ENCODE peak calls at places on chromosomes 3 and 15, in five cellular contexts. One of them, this sample, is unnamed. For H3K4me1, the result is how much of the 10 kb centered on the place peaks cover.

GRCh38 chr3:14016900-14017475 is 107.7 kb downstream of the CHCHD4 start:
- DNase-seq in neural progenitor cell: no peak
- DNase-seq in spleen: no peak
- DNase-seq in CD8-positive, alpha-beta T cell: no peak
- DNase-seq in lower lobe of right lung: no peak
- DNase-seq in this sample: no peak

GRCh38 chr15:78619022-78619950 is 1.5 kb downstream of the CHRNA3 start:
- DNase-seq in spleen: no peak
- DNase-seq in neural progenitor cell: peak
- DNase-seq in lower lobe of right lung: no peak
- DNase-seq in CD8-positive, alpha-beta T cell: no peak
- DNase-seq in this sample: no peak

GRCh38 chr3:61903074-61903473 is 341.7 kb downstream of the PTPRG start:
- DNase-seq in spleen: no peak
- DNase-seq in lower lobe of right lung: no peak
- DNase-seq in neural progenitor cell: no peak
- DNase-seq in CD8-positive, alpha-beta T cell: no peak
- DNase-seq in this sample: no peak

GRCh38 chr15:80530737-80531365 is 126.7 kb downstream of the ARNT2 start:
- DNase-seq in neural progenitor cell: no peak
- DNase-seq in spleen: no peak
- DNase-seq in lower lobe of right lung: no peak
- DNase-seq in CD8-positive, alpha-beta T cell: no peak
- DNase-seq in this sample: no peak

GRCh38 chr3:159077860-159078259 is 276.0 kb downstream of the MFSD1 start:
- DNase-seq in neural progenitor cell: no peak
- DNase-seq in lower lobe of right lung: no peak
- DNase-seq in CD8-positive, alpha-beta T cell: no peak
- DNase-seq in spleen: no peak
- DNase-seq in this sample: no peak

GRCh38 chr15:66462630-66463029 is 34.9 kb downstream of the SNAPC5 start:
- DNase-seq in lower lobe of right lung: no peak
- DNase-seq in neural progenitor cell: no peak
- DNase-seq in CD8-positive, alpha-beta T cell: no peak
- DNase-seq in spleen: no peak
- DNase-seq in this sample: no peak

GRCh38 chr3:64684715-64685261 is 3.0 kb downstream of the ADAMTS9 start:
- DNase-seq in lower lobe of right lung: peak
- DNase-seq in CD8-positive, alpha-beta T cell: no peak
- DNase-seq in neural progenitor cell: peak
- DNase-seq in spleen: no peak
- DNase-seq in this sample: peak

GRCh38 chr3:53641397-53641796 is 147.0 kb downstream of the CACNA1D start:
- DNase-seq in CD8-positive, alpha-beta T cell: no peak
- DNase-seq in neural progenitor cell: no peak
- DNase-seq in spleen: no peak
- DNase-seq in lower lobe of right lung: no peak
- DNase-seq in this sample: no peak

GRCh38 chr3:182671942-182672341 is 121.4 kb upstream of the ATP11B start:
- DNase-seq in lower lobe of right lung: no peak
- DNase-seq in neural progenitor cell: no peak
- DNase-seq in spleen: no peak
- DNase-seq in CD8-positive, alpha-beta T cell: no peak
- DNase-seq in this sample: no peak

GRCh38 chr3:124588794-124589193 is 141.5 kb upstream of the UMPS start:
- DNase-seq in neural progenitor cell: no peak
- DNase-seq in lower lobe of right lung: no peak
- DNase-seq in CD8-positive, alpha-beta T cell: no peak
- DNase-seq in spleen: no peak
- DNase-seq in this sample: no peak

GRCh38 chr3:110504901-110505300 is 566.7 kb upstream of the NECTIN3 start:
- DNase-seq in neural progenitor cell: no peak
- DNase-seq in spleen: no peak
- DNase-seq in CD8-positive, alpha-beta T cell: no peak
- DNase-seq in lower lobe of right lung: no peak
- DNase-seq in this sample: no peak

GRCh38 chr3:50971487-50971924 is 296.8 kb downstream of the DOCK3 start:
- DNase-seq in lower lobe of right lung: no peak
- DNase-seq in spleen: no peak
- DNase-seq in neural progenitor cell: peak
- DNase-seq in CD8-positive, alpha-beta T cell: peak
- DNase-seq in this sample: peak

GRCh38 chr3:40970067-40970466 is 229.2 kb upstream of the CTNNB1 start:
- DNase-seq in spleen: no peak
- DNase-seq in lower lobe of right lung: no peak
- DNase-seq in neural progenitor cell: no peak
- DNase-seq in CD8-positive, alpha-beta T cell: no peak
- DNase-seq in this sample: no peak

GRCh38 chr3:155497930-155498647 is 204.6 kb upstream of the STRIT1 start:
- DNase-seq in CD8-positive, alpha-beta T cell: no peak
- DNase-seq in neural progenitor cell: no peak
- DNase-seq in spleen: no peak
- DNase-seq in lower lobe of right lung: no peak
- DNase-seq in this sample: no peak

GRCh38 chr3:16992198-16992597 is 107.4 kb downstream of the PLCL2 start:
- DNase-seq in CD8-positive, alpha-beta T cell: no peak
- DNase-seq in neural progenitor cell: no peak
- DNase-seq in lower lobe of right lung: no peak
- DNase-seq in spleen: no peak
- DNase-seq in this sample: no peak

GRCh38 chr3:36192901-36193300 is 187.4 kb upstream of the STAC start:
- DNase-seq in lower lobe of right lung: no peak
- DNase-seq in neural progenitor cell: no peak
- DNase-seq in spleen: no peak
- DNase-seq in CD8-positive, alpha-beta T cell: no peak
- DNase-seq in this sample: no peak

GRCh38 chr3:127171320-127171719 is 21.6 kb upstream of the PRR23E start:
- DNase-seq in neural progenitor cell: no peak
- DNase-seq in lower lobe of right lung: no peak
- DNase-seq in spleen: no peak
- DNase-seq in CD8-positive, alpha-beta T cell: no peak
- DNase-seq in this sample: no peak

GRCh38 chr15:82810061-82810862 is 834 bp downstream of the WHAMM start:
- DNase-seq in neural progenitor cell: peak
- DNase-seq in CD8-positive, alpha-beta T cell: peak
- DNase-seq in lower lobe of right lung: peak
- DNase-seq in spleen: peak
- DNase-seq in this sample: peak

GRCh38 chr15:72369964-72370363 is 5.8 kb downstream of the HEXA start:
- DNase-seq in neural progenitor cell: no peak
- DNase-seq in spleen: no peak
- DNase-seq in CD8-positive, alpha-beta T cell: no peak
- DNase-seq in lower lobe of right lung: no peak
- DNase-seq in this sample: no peak

GRCh38 chr15:88704791-88705768 is 66.3 kb downstream of the ISG20 start:
- DNase-seq in lower lobe of right lung: no peak
- DNase-seq in neural progenitor cell: peak
- DNase-seq in spleen: no peak
- DNase-seq in CD8-positive, alpha-beta T cell: no peak
- DNase-seq in this sample: peak

GRCh38 chr15:96316953-96317629 is 13.4 kb upstream of the NR2F2 start:
- DNase-seq in spleen: no peak
- DNase-seq in CD8-positive, alpha-beta T cell: no peak
- DNase-seq in neural progenitor cell: peak
- DNase-seq in lower lobe of right lung: no peak
- DNase-seq in this sample: no peak

GRCh38 chr3:129664040-129664646 is 57.7 kb upstream of the PLXND1 start:
- DNase-seq in spleen: no peak
- DNase-seq in CD8-positive, alpha-beta T cell: no peak
- DNase-seq in lower lobe of right lung: no peak
- DNase-seq in neural progenitor cell: peak
- DNase-seq in this sample: no peak

GRCh38 chr15:74040115-74040850 is 42.1 kb downstream of the GOLGA6A start:
- DNase-seq in spleen: no peak
- DNase-seq in lower lobe of right lung: no peak
- DNase-seq in neural progenitor cell: peak
- DNase-seq in CD8-positive, alpha-beta T cell: no peak
- DNase-seq in this sample: no peak

GRCh38 chr3:189806171-189806951 is 175.2 kb downstream of the TP63 start:
- DNase-seq in neural progenitor cell: peak
- DNase-seq in spleen: no peak
- DNase-seq in CD8-positive, alpha-beta T cell: no peak
- DNase-seq in lower lobe of right lung: no peak
- DNase-seq in this sample: no peak

GRCh38 chr3:126911162-126912026 is 71.5 kb upstream of the PLXNA1 start:
- DNase-seq in spleen: peak
- DNase-seq in lower lobe of right lung: peak
- DNase-seq in CD8-positive, alpha-beta T cell: peak
- DNase-seq in neural progenitor cell: no peak
- DNase-seq in this sample: peak

GRCh38 chr3:117898722-117899121 is 1135.9 kb downstream of the IGSF11 start:
- DNase-seq in spleen: no peak
- DNase-seq in lower lobe of right lung: no peak
- DNase-seq in neural progenitor cell: peak
- DNase-seq in CD8-positive, alpha-beta T cell: no peak
- DNase-seq in this sample: no peak

DNA sequence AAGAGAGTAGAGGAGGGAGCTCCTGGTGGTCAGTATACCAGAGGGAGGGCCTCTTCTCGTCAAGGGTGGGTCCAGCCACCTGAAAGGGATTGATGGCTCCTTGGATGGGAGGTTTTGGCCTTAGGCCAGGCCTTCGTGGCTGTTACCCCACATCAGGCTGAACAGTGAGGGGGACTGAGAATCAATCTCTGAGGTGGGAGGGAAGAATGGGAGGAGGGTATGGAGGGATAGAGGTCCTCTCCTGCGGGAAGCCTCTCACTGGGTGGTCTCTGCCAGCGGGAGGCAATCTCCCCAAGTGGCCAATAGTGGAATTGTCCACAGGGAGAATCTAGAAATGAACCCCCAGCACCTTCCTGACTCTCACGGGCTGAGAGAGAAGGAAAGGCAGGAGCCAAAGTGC is 53.5 kb downstream of the BSN start:
- DNase-seq in lower lobe of right lung: no peak
- DNase-seq in spleen: no peak
- DNase-seq in neural progenitor cell: no peak
- DNase-seq in CD8-positive, alpha-beta T cell: no peak
- DNase-seq in this sample: no peak
- TF ChIP-seq CTCF in lower lobe of right lung: peak
- TF ChIP-seq CTCF in spleen: no peak
- TF ChIP-seq CTCF in neural progenitor cell: peak
- TF ChIP-seq CTCF in CD8-positive, alpha-beta T cell: no peak
- TF ChIP-seq CTCF in this sample: no peak

GRCh38 chr3:121552379-121552778 is 6.6 kb upstream of the POLQ start:
- DNase-seq in lower lobe of right lung: no peak
- DNase-seq in neural progenitor cell: no peak
- DNase-seq in spleen: no peak
- DNase-seq in CD8-positive, alpha-beta T cell: no peak
- DNase-seq in this sample: no peak
- H3K4me3 ChIP-seq in lower lobe of right lung: no peak
- H3K4me3 ChIP-seq in neural progenitor cell: no peak
- H3K4me3 ChIP-seq in spleen: no peak
- H3K4me3 ChIP-seq in CD8-positive, alpha-beta T cell: no peak
- H3K4me3 ChIP-seq in this sample: no peak

GRCh38 chr15:86077070-86077469 is 2.6 kb upstream of the AGBL1 start:
- DNase-seq in CD8-positive, alpha-beta T cell: no peak
- DNase-seq in neural progenitor cell: no peak
- DNase-seq in lower lobe of right lung: no peak
- DNase-seq in spleen: no peak
- DNase-seq in this sample: no peak

GRCh38 chr15:86079491-86080266 is at the start of gene AGBL1:
- DNase-seq in CD8-positive, alpha-beta T cell: no peak
- DNase-seq in neural progenitor cell: peak
- DNase-seq in spleen: no peak
- DNase-seq in lower lobe of right lung: peak
- DNase-seq in this sample: no peak

GRCh38 chr15:86080302-86080701 is 631 bp downstream of the AGBL1 start:
- DNase-seq in spleen: no peak
- DNase-seq in lower lobe of right lung: no peak
- DNase-seq in CD8-positive, alpha-beta T cell: no peak
- DNase-seq in neural progenitor cell: no peak
- DNase-seq in this sample: no peak

GRCh38 chr15:86087808-86088207 is 8.1 kb downstream of the AGBL1 start:
- DNase-seq in CD8-positive, alpha-beta T cell: no peak
- DNase-seq in spleen: no peak
- DNase-seq in lower lobe of right lung: no peak
- DNase-seq in neural progenitor cell: no peak
- DNase-seq in this sample: no peak

DNA sequence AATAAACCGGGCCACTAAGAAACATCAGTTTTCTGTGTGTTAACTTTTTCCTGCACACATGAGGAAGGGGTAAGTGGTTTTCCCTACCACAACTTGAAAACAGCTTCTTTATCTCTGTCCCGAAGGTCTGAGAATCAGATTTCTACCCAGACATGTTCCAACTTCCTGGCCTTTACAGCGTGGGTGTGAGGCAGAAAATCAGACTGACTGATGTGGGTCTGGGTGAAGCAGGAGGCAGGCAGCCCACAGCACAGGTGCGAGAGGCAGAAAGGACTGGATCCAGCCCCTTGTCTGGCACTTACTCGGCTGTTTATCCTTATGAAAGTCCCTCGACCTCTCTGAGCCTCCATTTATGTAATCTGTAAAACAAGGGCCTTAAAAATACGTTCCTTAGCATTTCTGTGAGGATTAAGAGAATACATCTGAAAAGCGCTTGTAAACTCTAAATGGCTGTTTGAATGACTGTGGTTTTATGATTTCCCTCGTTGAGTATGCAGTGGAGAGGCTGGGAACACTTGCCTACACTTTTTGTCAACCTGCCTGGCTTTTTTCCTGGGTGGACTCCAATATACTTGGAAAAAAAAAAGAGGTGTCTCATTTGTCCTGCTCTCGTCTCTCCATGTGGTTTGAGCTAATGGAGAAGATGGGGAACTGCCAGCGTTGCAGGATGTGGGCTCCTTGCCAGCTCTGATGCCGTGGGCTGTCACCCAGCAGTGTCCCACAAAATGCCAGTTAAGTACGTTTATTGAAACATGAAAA is 3.1 kb downstream of the AGBL1 start:
- DNase-seq in lower lobe of right lung: no peak
- DNase-seq in spleen: no peak
- DNase-seq in CD8-positive, alpha-beta T cell: no peak
- DNase-seq in neural progenitor cell: no peak
- DNase-seq in this sample: no peak
- H3K4me1 ChIP-seq in lower lobe of right lung: under half
- H3K4me1 ChIP-seq in spleen: under half
- H3K4me1 ChIP-seq in CD8-positive, alpha-beta T cell: under half
- H3K4me1 ChIP-seq in neural progenitor cell: under half
- H3K4me1 ChIP-seq in this sample: under half

GRCh38 chr3:21913791-21914190 is 162.8 kb upstream of the ZNF385D start:
- DNase-seq in lower lobe of right lung: no peak
- DNase-seq in neural progenitor cell: no peak
- DNase-seq in spleen: no peak
- DNase-seq in CD8-positive, alpha-beta T cell: no peak
- DNase-seq in this sample: no peak

GRCh38 chr3:21914451-21914850 is 163.4 kb upstream of the ZNF385D start:
- DNase-seq in spleen: no peak
- DNase-seq in lower lobe of right lung: no peak
- DNase-seq in CD8-positive, alpha-beta T cell: no peak
- DNase-seq in neural progenitor cell: no peak
- DNase-seq in this sample: no peak

DNA sequence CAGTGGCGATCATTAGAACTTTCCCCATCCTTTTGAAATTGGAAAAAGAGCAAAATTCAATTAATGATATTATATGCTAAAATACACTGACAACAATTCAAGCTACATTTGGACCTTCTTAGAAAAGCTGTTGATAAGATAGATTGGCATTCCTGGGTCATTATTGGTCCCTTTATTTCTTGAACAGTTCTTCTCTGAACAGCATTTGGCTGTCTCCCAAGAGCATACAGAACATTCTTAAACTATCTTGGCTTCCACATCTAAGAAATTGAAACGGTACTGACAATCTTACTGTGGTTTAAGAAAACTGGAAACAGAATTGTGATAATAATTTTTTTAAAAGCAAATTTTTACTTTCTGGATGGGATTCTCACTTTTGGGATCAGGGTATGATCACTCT is 161.6 kb upstream of the ZNF385D start:
- DNase-seq in spleen: no peak
- DNase-seq in lower lobe of right lung: no peak
- DNase-seq in CD8-positive, alpha-beta T cell: no peak
- DNase-seq in neural progenitor cell: no peak
- DNase-seq in this sample: no peak
- TF ChIP-seq CTCF in spleen: no peak
- TF ChIP-seq CTCF in lower lobe of right lung: no peak
- TF ChIP-seq CTCF in CD8-positive, alpha-beta T cell: no peak
- TF ChIP-seq CTCF in neural progenitor cell: no peak
- TF ChIP-seq CTCF in this sample: no peak

This sample was measured in thyroid gland.